ENCODE peak calls at places on chromosomes 6 and 20, in six cellular contexts. J is HepG2, A is HCT116, N is SK-N-SH, R is H1, B is GM12878. K is an unnamed sample.

GRCh38 chr20:56875052-56875663 is 246.1 kb downstream of the TFAP2C start:
- DNase-seq in A (peak; percentile 10), N (no peak), J (no peak), R (no peak), B (no peak), K (no peak)

GRCh38 chr6:25883991-25884390 is 9.9 kb upstream of the SLC17A3 start:
- DNase-seq in R (no peak), J (peak; percentile 46), A (no peak), B (no peak), N (no peak), K (no peak)

GRCh38 chr20:24499472-24499871 is 30.0 kb downstream of the SYNDIG1 start:
- DNase-seq in A (no peak), J (no peak), N (no peak), R (no peak), B (no peak), K (no peak)

GRCh38 chr20:40959325-40960092 is 69.1 kb upstream of the TOP1 start:
- DNase-seq in R (no peak), N (no peak), A (no peak), B (no peak), J (no peak), K (no peak)

GRCh38 chr6:66103954-66104353 is 396.9 kb upstream of the EYS start:
- DNase-seq in B (no peak), A (no peak), J (no peak), N (no peak), R (no peak), K (no peak)

GRCh38 chr20:25220021-25220730 is 24.7 kb downstream of the ENTPD6 start:
- DNase-seq in A (no peak), J (no peak), N (peak; percentile 66), B (no peak), R (no peak), K (no peak)

GRCh38 chr20:2387180-2387577 is 6.5 kb downstream of the TGM6 start:
- DNase-seq in J (peak; percentile 48), A (peak; percentile 39), R (peak; percentile 47), N (peak; percentile 44), B (peak; percentile 21), K (peak; percentile 6)

GRCh38 chr6:135434095-135434494 is 63.4 kb downstream of the AHI1 start:
- DNase-seq in J (no peak), A (no peak), R (no peak), B (no peak), N (no peak), K (no peak)

GRCh38 chr20:49276201-49276894 is 1.5 kb downstream of the ZNFX1 start:
- DNase-seq in B (no peak), J (no peak), N (no peak), R (no peak), A (no peak), K (no peak)

GRCh38 chr6:17932362-17932852 is 55.0 kb downstream of the KIF13A start:
- DNase-seq in J (peak; percentile 92), A (no peak), R (no peak), B (no peak), N (no peak), K (no peak)

GRCh38 chr20:31815408-31816188 is 3.6 kb upstream of the MYLK2 start:
- DNase-seq in J (no peak), N (peak; percentile 62), R (no peak), A (no peak), B (no peak), K (no peak)

GRCh38 chr6:101668496-101668895 is 275.0 kb downstream of the GRIK2 start:
- DNase-seq in B (no peak), J (no peak), R (no peak), N (no peak), A (no peak), K (no peak)

GRCh38 chr6:117487831-117488230 is 5.4 kb downstream of the DCBLD1 start:
- DNase-seq in A (no peak), N (no peak), R (no peak), J (no peak), B (no peak), K (no peak)

GRCh38 chr6:3727593-3728108 is 23.9 kb downstream of the PXDC1 start:
- DNase-seq in N (no peak), J (no peak), A (no peak), B (no peak), R (no peak), K (no peak)

GRCh38 chr6:56914791-56915658 is 39.9 kb upstream of the BEND6 start:
- DNase-seq in B (no peak), J (no peak), R (no peak), N (peak; percentile 61), A (no peak), K (peak; percentile 14)

GRCh38 chr6:36912583-36912982 is 26.8 kb downstream of the C6orf89 start:
- DNase-seq in R (no peak), B (peak; percentile 72), A (no peak), J (no peak), N (no peak), K (no peak)

GRCh38 chr6:84467296-84467695 is 239.9 kb upstream of the CEP162 start:
- DNase-seq in B (no peak), N (no peak), J (no peak), A (no peak), R (no peak), K (no peak)

GRCh38 chr6:169251822-169252804 is 1.5 kb downstream of the THBS2 start:
- DNase-seq in B (no peak), N (no peak), R (no peak), A (no peak), J (no peak), K (no peak)

GRCh38 chr6:169253745-169254238 is at the start of gene THBS2:
- DNase-seq in B (no peak), A (no peak), R (no peak), J (no peak), N (no peak), K (no peak)

GRCh38 chr6:169254456-169255316 is 1.0 kb upstream of the THBS2 start:
- DNase-seq in R (no peak), A (no peak), N (no peak), B (no peak), J (no peak), K (no peak)

GRCh38 chr6:169252805-169253189 is 849 bp downstream of the THBS2 start:
- DNase-seq in J (no peak), A (no peak), N (no peak), R (no peak), B (no peak), K (no peak)

DNA sequence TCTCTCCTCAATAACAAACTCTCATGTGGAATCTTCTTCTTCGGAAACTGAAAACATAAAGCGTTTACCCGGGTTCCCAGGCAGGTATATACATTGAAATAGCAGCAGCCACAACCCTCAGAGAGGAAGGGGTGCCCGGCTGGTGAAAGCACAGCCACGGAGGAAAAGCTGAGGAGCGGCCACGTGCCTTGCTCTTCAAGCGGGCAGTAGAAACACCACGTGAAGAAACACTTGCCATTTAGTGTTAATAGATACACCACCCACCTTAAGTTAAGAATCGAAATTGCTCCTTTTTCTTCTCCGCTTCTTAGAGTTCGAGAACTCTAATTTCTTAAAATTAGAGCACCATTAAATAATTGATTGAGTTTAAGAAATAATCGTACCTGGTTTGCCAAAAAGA is 305 bp downstream of the THBS2 start:
- DNase-seq in B (no peak), A (no peak), N (no peak), R (no peak), J (no peak), K (no peak)
- H3K4me3 ChIP-seq in B (no peak overlapping the region), A (no peak overlapping the region), N (peak overlapping the region; percentile 51), R (peak overlapping the region; percentile 61), J (no peak overlapping the region), K (peak overlapping the region; percentile 24)

GRCh38 chr20:53608071-53608455 is 14.4 kb upstream of the ZNF217 start:
- DNase-seq in R (no peak), B (no peak), N (no peak), J (no peak), A (no peak), K (no peak)

GRCh38 chr20:53609501-53610445 is 16.1 kb upstream of the ZNF217 start:
- DNase-seq in J (no peak), N (no peak), B (no peak), A (no peak), R (no peak), K (no peak)

GRCh38 chr20:53613748-53614147 is 20.1 kb upstream of the ZNF217 start:
- DNase-seq in R (no peak), B (no peak), A (no peak), N (no peak), J (no peak), K (no peak)

GRCh38 chr20:53608456-53609413 is 15.1 kb upstream of the ZNF217 start:
- DNase-seq in B (no peak), A (no peak), N (no peak), R (no peak), J (no peak), K (no peak)

GRCh38 chr20:53611449-53611894 is 17.8 kb upstream of the ZNF217 start:
- DNase-seq in B (peak; percentile 82), R (no peak), N (peak; percentile 42), J (no peak), A (peak; percentile 78), K (no peak)
- TF ChIP-seq POLR2AphosphoS5 in B (no peak), R (no peak), N (peak; percentile 68), J (no peak), A (peak; percentile 70), K (no peak)

DNA sequence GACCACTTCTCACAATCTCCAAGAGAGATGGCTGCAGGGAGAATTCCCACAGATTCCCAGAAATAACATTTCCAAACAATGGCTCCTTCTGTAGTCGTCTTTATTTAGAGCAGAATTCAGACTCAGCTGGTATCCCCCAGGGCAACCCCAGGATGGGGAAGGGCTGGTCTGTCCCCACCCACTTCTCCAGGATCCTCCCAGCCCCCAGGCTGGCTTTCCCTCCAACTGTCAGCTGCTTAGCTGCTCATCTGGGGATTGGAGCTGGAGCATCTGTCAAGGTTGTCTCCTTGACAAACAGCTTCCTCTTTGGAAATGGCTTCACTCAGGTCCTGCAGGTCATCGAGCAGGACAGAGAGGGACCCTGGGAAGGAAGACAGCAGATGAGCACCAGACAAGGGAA is 3.5 kb upstream of the PSORS1C2 start:
- DNase-seq in R (no peak), A (no peak), J (no peak), N (no peak), B (no peak), K (no peak)
- H3K9ac ChIP-seq in R (no peak overlapping the region), A (no peak overlapping the region), J (no peak overlapping the region), N (no peak overlapping the region), B (no peak overlapping the region), K (no peak overlapping the region)

GRCh38 chr6:119459207-119459974 is 109.8 kb upstream of the MAN1A1 start:
- DNase-seq in R (no peak), N (no peak), J (no peak), B (peak; percentile 71), A (no peak), K (no peak)
- H3K4me3 ChIP-seq in R (no peak overlapping the region), N (no peak overlapping the region), J (no peak overlapping the region), B (peak overlapping the region; percentile 51), A (no peak overlapping the region), K (no peak overlapping the region)

GRCh38 chr6:22381810-22382512 is 85.1 kb upstream of the PRL start:
- DNase-seq in A (no peak), B (no peak), J (no peak), N (no peak), R (no peak), K (no peak)
- TF ChIP-seq POLR2AphosphoS5 in A (no peak), B (no peak), J (no peak), N (no peak), R (no peak), K (no peak)

GRCh38 chr6:103000686-103001085 is 1607.2 kb downstream of the GRIK2 start:
- DNase-seq in B (no peak), A (no peak), N (no peak), R (no peak), J (no peak), K (no peak)
- H3K9ac ChIP-seq in B (no peak overlapping the region), A (no peak overlapping the region), N (no peak overlapping the region), R (no peak overlapping the region), J (no peak overlapping the region), K (no peak overlapping the region)

K was measured in SK-N-MC.